ENCODE peak calls at places on chromosomes 7 and 10, in nine cellular contexts. Q is fibroblast of villous mesenchyme; Z is fibroblast of mammary gland; O is heart right ventricle; A is effector memory CD4-positive, alpha-beta T cell; E is Panc1; T is CD4-positive, alpha-beta memory T cell; M is fibroblast of pulmonary artery; V is heart left ventricle. S is an unnamed sample.

GRCh38 chr10:34045571-34046190 is 711.2 kb upstream of the NRP1 start:
- DNase-seq in Q (peak; percentile 62), Z (peak; percentile 54), O (no peak), A (no peak), E (no peak), T (no peak), M (peak; percentile 10), V (no peak), S (peak; percentile 5)

GRCh38 chr10:113071446-113071845 is 121.4 kb downstream of the TCF7L2 start:
- DNase-seq in Q (no peak), Z (no peak), O (peak; percentile 76), A (no peak), E (no peak), T (no peak), M (peak; percentile 64), V (peak; percentile 76), S (no peak)

GRCh38 chr7:37732253-37732652 is 48.7 kb downstream of the GPR141 start:
- DNase-seq in Q (peak; percentile 46), Z (peak; percentile 46), O (peak; percentile 18), A (no peak), E (peak; percentile 10), T (no peak), M (peak; percentile 0), V (peak; percentile 19), S (no peak)

GRCh38 chr10:51125518-51125917 is 51.2 kb downstream of the PRKG1 start:
- DNase-seq in Q (no peak), Z (no peak), O (no peak), A (no peak), E (no peak), T (no peak), M (no peak), V (no peak), S (no peak)

GRCh38 chr7:26326211-26326610 is 34.5 kb downstream of the SNX10 start:
- DNase-seq in Q (no peak), Z (peak; percentile 9), O (no peak), A (no peak), E (no peak), T (no peak), M (no peak), V (no peak), S (no peak)

GRCh38 chr7:20141666-20142065 is 75.5 kb downstream of the MACC1 start:
- DNase-seq in Q (no peak), Z (no peak), O (no peak), A (no peak), E (no peak), T (no peak), M (peak; percentile 27), V (no peak), S (peak; percentile 14)

GRCh38 chr7:1705339-1705738 is 35.3 kb downstream of the ELFN1 start:
- DNase-seq in Q (no peak), Z (no peak), O (no peak), A (no peak), E (no peak), T (no peak), M (no peak), V (no peak), S (no peak)

GRCh38 chr10:62005281-62005680 is 103.8 kb downstream of the ARID5B start:
- DNase-seq in Q (no peak), Z (peak; percentile 86), O (no peak), A (no peak), E (no peak), T (no peak), M (peak; percentile 28), V (no peak), S (no peak)

GRCh38 chr7:37942934-37943610 is 22.6 kb downstream of the EPDR1 start:
- DNase-seq in Q (peak; percentile 12), Z (peak; percentile 88), O (peak; percentile 80), A (no peak), E (peak; percentile 24), T (no peak), M (peak; percentile 42), V (peak; percentile 80), S (peak; percentile 60)

GRCh38 chr7:41942468-41943097 is 239.7 kb upstream of the INHBA start:
- DNase-seq in Q (peak; percentile 89), Z (peak; percentile 61), O (no peak), A (no peak), E (no peak), T (no peak), M (peak; percentile 28), V (no peak), S (peak; percentile 62)

GRCh38 chr10:5079306-5079830 is 14.8 kb upstream of the AKR1C3 start:
- DNase-seq in Q (no peak), Z (no peak), O (no peak), A (no peak), E (no peak), T (no peak), M (no peak), V (no peak), S (no peak)

GRCh38 chr7:84058311-84059076 is 136.1 kb downstream of the SEMA3A start:
- DNase-seq in Q (no peak), Z (peak; percentile 15), O (no peak), A (no peak), E (no peak), T (no peak), M (peak; percentile 30), V (no peak), S (peak; percentile 34)

GRCh38 chr7:105678811-105679495 is 97.7 kb upstream of the EFCAB10 start:
- DNase-seq in Q (peak; percentile 71), Z (peak; percentile 80), O (peak; percentile 65), A (no peak), E (no peak), T (no peak), M (peak; percentile 65), V (peak; percentile 64), S (no peak)

GRCh38 chr7:31413735-31414134 is 73.2 kb upstream of the NEUROD6 start:
- DNase-seq in Q (no peak), Z (no peak), O (no peak), A (no peak), E (no peak), T (no peak), M (no peak), V (no peak), S (no peak)

GRCh38 chr7:142894886-142895593 is 9.5 kb upstream of the TRPV6 start:
- DNase-seq in Q (peak; percentile 9), Z (no peak), O (no peak), A (no peak), E (no peak), T (no peak), M (no peak), V (no peak), S (no peak)

GRCh38 chr10:84607523-84607922 is 279.1 kb downstream of the CCSER2 start:
- DNase-seq in Q (no peak), Z (no peak), O (no peak), A (no peak), E (no peak), T (no peak), M (no peak), V (no peak), S (no peak)

GRCh38 chr7:21256310-21256877 is 171.5 kb upstream of the SP4 start:
- DNase-seq in Q (peak; percentile 56), Z (peak; percentile 53), O (no peak), A (no peak), E (no peak), T (no peak), M (peak; percentile 69), V (no peak), S (peak; percentile 45)

GRCh38 chr7:116633131-116633988 is 38.6 kb upstream of the MET start:
- DNase-seq in Q (peak; percentile 59), Z (peak; percentile 60), O (no peak), A (no peak), E (peak; percentile 75), T (no peak), M (peak; percentile 12), V (no peak), S (no peak)
- H3K4me3 ChIP-seq in Q (no peak overlapping the region), Z (no peak overlapping the region), O (no peak overlapping the region), A (no peak overlapping the region), E (peak overlapping the region; percentile 7), T (no peak overlapping the region), M (no peak overlapping the region), V (no peak overlapping the region), S (no peak overlapping the region)

DNA sequence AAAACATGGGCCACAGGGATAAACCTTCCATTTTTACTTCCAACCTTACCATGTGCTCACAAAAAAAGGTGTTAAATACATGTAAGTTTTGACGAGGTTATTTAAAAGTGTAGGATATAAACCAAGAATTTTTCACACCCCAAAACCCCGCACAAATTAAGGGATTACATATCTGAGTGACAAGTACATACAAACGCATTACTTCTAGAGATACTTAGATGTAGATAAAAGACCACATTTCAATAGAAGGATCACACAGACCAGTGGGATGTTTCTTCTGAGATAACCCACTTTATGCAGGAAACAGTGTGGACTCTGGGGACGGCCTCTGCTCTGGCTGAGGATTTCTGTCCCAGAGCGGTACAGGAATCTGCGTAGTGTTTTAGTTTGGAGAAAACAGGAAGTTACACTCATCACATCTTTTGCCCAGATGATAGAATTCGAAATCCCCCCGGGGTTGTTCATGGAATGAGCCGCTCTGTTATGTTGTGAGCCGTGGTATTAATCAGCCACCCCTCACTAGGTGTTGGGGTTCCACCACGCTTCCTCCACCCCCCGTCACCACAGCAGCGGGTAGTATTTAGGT is 1.4 kb upstream of the CUL1 start:
- DNase-seq in Q (peak; percentile 70), Z (peak; percentile 81), O (peak; percentile 27), A (peak; percentile 12), E (no peak), T (peak; percentile 48), M (peak; percentile 77), V (peak; percentile 67), S (peak; percentile 61)
- H3K4me3 ChIP-seq in Q (peak overlapping the region; percentile 66), Z (peak overlapping the region; percentile 78), O (peak overlapping the region; percentile 97), A (peak overlapping the region; percentile 87), E (peak overlapping the region; percentile 72), T (peak overlapping the region; percentile 67), M (peak overlapping the region; percentile 79), V (peak overlapping the region; percentile 86), S (peak overlapping the region; percentile 73)

DNA sequence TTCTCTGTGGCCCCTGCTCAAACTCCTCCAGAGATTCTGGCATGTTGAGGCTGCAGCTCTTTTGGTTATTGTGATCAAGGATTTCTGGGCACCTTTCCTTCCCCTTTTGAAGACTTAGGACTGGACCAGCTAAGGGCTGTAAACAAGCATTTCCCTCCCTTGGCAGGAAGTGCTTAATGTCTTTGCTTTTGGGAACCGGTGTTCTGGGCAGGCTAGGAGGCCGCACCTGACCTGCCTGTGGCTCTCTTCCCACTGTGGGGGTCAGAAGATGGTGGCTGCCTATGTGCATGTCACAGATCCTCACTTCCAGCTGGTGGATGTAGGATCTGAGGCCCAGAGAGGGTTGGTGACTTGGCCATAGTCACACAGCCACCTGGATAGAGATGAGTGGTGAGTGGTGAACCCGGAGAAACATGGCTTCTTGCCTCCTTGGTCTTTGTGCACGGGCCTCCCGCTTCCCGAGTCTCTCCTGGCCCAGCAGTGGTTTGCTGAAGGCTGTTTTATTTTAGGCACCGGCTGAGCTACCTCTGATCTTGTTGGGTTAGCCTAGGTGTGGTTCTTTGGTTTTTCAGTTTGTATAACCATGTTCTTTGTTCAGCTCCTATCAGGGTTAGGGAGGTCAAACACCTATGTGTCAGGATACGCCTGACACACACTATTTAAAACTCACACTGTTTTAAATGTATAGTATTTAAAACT is 82.0 kb downstream of the GRK5 start:
- DNase-seq in Q (no peak), Z (no peak), O (no peak), A (no peak), E (no peak), T (no peak), M (no peak), V (no peak), S (no peak)
- H3K4me3 ChIP-seq in Q (no peak overlapping the region), Z (no peak overlapping the region), O (no peak overlapping the region), A (no peak overlapping the region), E (no peak overlapping the region), T (no peak overlapping the region), M (no peak overlapping the region), V (no peak overlapping the region), S (no peak overlapping the region)

DNA sequence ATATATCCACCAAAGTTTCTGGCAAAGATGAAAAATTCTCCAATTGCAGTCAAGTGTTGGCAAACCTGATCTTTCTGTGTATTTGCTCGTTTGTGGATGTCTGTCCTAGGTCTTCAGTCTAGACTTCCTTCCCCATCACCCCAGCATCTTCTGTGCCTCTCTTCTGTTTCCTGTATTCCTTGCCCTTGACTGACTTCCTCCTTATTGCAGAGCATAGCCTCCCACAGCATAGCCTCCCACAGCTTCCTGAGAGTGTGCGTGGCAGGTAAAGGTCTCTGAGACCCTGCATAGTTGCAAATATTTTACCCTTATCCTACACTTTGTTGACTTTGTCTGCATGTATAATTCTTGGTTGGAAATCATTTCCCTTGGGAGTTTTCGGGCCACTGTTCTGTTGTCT is 18.4 kb downstream of the SLC18A2 start:
- DNase-seq in Q (no peak), Z (no peak), O (no peak), A (no peak), E (no peak), T (no peak), M (no peak), V (no peak), S (no peak)
- H3K4me3 ChIP-seq in Q (no peak overlapping the region), Z (no peak overlapping the region), O (no peak overlapping the region), A (no peak overlapping the region), E (no peak overlapping the region), T (no peak overlapping the region), M (no peak overlapping the region), V (no peak overlapping the region), S (no peak overlapping the region)

S was measured in brain microvascular endothelial cell.